ENCODE peak calls at places on chromosomes 16 and 17, in seven cellular contexts. One of them, this sample, is unnamed.

GRCh38 chr17:68108313-68109000 is 72.9 kb downstream of the KPNA2 start:
- DNase-seq in neural progenitor cell: no peak
- DNase-seq in cardiac fibroblast: no peak
- DNase-seq in AG10803: no peak
- DNase-seq in DND-41: no peak
- DNase-seq in epithelial cell of esophagus: no peak
- DNase-seq in RWPE2: no peak
- DNase-seq in this sample: no peak

GRCh38 chr16:88754912-88755744 is 29.9 kb downstream of the PIEZO1 start:
- DNase-seq in neural progenitor cell: peak
- DNase-seq in DND-41: no peak
- DNase-seq in epithelial cell of esophagus: peak
- DNase-seq in AG10803: peak
- DNase-seq in cardiac fibroblast: peak
- DNase-seq in RWPE2: no peak
- DNase-seq in this sample: no peak

GRCh38 chr16:82639666-82640336 is 13.0 kb downstream of the CDH13 start:
- DNase-seq in DND-41: peak
- DNase-seq in neural progenitor cell: peak
- DNase-seq in cardiac fibroblast: peak
- DNase-seq in epithelial cell of esophagus: peak
- DNase-seq in AG10803: peak
- DNase-seq in RWPE2: no peak
- DNase-seq in this sample: peak

GRCh38 chr16:64094992-64095579 is 1026.8 kb downstream of the CDH11 start:
- DNase-seq in epithelial cell of esophagus: peak
- DNase-seq in neural progenitor cell: no peak
- DNase-seq in cardiac fibroblast: peak
- DNase-seq in DND-41: no peak
- DNase-seq in RWPE2: no peak
- DNase-seq in AG10803: peak
- DNase-seq in this sample: no peak

GRCh38 chr16:21301895-21302291 is 23.8 kb upstream of the CRYM start:
- DNase-seq in cardiac fibroblast: no peak
- DNase-seq in RWPE2: no peak
- DNase-seq in AG10803: no peak
- DNase-seq in neural progenitor cell: no peak
- DNase-seq in DND-41: no peak
- DNase-seq in epithelial cell of esophagus: no peak
- DNase-seq in this sample: no peak

GRCh38 chr17:50348522-50349240 is 2.8 kb downstream of the XYLT2 start:
- DNase-seq in DND-41: no peak
- DNase-seq in neural progenitor cell: no peak
- DNase-seq in cardiac fibroblast: peak
- DNase-seq in RWPE2: peak
- DNase-seq in AG10803: peak
- DNase-seq in epithelial cell of esophagus: peak
- DNase-seq in this sample: no peak

GRCh38 chr17:73324711-73325526 is 13.1 kb upstream of the CDC42EP4 start:
- DNase-seq in cardiac fibroblast: no peak
- DNase-seq in AG10803: no peak
- DNase-seq in neural progenitor cell: no peak
- DNase-seq in DND-41: no peak
- DNase-seq in RWPE2: no peak
- DNase-seq in epithelial cell of esophagus: no peak
- DNase-seq in this sample: no peak

GRCh38 chr17:67696853-67697505 is 20.8 kb upstream of the NOL11 start:
- DNase-seq in epithelial cell of esophagus: no peak
- DNase-seq in cardiac fibroblast: no peak
- DNase-seq in neural progenitor cell: no peak
- DNase-seq in RWPE2: no peak
- DNase-seq in AG10803: no peak
- DNase-seq in DND-41: no peak
- DNase-seq in this sample: no peak

GRCh38 chr16:55508941-55509920 is at the start of gene LPCAT2:
- DNase-seq in AG10803: peak
- DNase-seq in cardiac fibroblast: peak
- DNase-seq in RWPE2: peak
- DNase-seq in neural progenitor cell: peak
- DNase-seq in epithelial cell of esophagus: peak
- DNase-seq in DND-41: no peak
- DNase-seq in this sample: peak

GRCh38 chr16:85565340-85565739 is 47.8 kb upstream of the GSE1 start:
- DNase-seq in cardiac fibroblast: no peak
- DNase-seq in DND-41: no peak
- DNase-seq in RWPE2: no peak
- DNase-seq in AG10803: no peak
- DNase-seq in neural progenitor cell: no peak
- DNase-seq in epithelial cell of esophagus: no peak
- DNase-seq in this sample: no peak

GRCh38 chr16:11224894-11225676 is 30.9 kb downstream of the SOCS1 start:
- DNase-seq in cardiac fibroblast: peak
- DNase-seq in RWPE2: no peak
- DNase-seq in epithelial cell of esophagus: no peak
- DNase-seq in neural progenitor cell: no peak
- DNase-seq in AG10803: no peak
- DNase-seq in DND-41: peak
- DNase-seq in this sample: no peak

GRCh38 chr17:17837966-17838962 is 1.5 kb upstream of the SREBF1 start:
- DNase-seq in cardiac fibroblast: peak
- DNase-seq in RWPE2: no peak
- DNase-seq in DND-41: no peak
- DNase-seq in AG10803: no peak
- DNase-seq in epithelial cell of esophagus: peak
- DNase-seq in neural progenitor cell: peak
- DNase-seq in this sample: peak

GRCh38 chr17:72409405-72410002 is 288.7 kb downstream of the SOX9 start:
- DNase-seq in cardiac fibroblast: no peak
- DNase-seq in neural progenitor cell: no peak
- DNase-seq in AG10803: no peak
- DNase-seq in RWPE2: no peak
- DNase-seq in DND-41: no peak
- DNase-seq in epithelial cell of esophagus: no peak
- DNase-seq in this sample: no peak

GRCh38 chr17:35799942-35800341 is 4.5 kb upstream of the MMP28 start:
- DNase-seq in RWPE2: peak
- DNase-seq in cardiac fibroblast: no peak
- DNase-seq in AG10803: peak
- DNase-seq in DND-41: no peak
- DNase-seq in neural progenitor cell: no peak
- DNase-seq in epithelial cell of esophagus: peak
- DNase-seq in this sample: no peak

GRCh38 chr16:88626646-88627045 is 11.7 kb upstream of the IL17C start:
- DNase-seq in cardiac fibroblast: no peak
- DNase-seq in AG10803: no peak
- DNase-seq in epithelial cell of esophagus: no peak
- DNase-seq in DND-41: no peak
- DNase-seq in RWPE2: no peak
- DNase-seq in neural progenitor cell: no peak
- DNase-seq in this sample: no peak

GRCh38 chr16:85209526-85210121 is 97.4 kb upstream of the CIBAR2 start:
- DNase-seq in neural progenitor cell: no peak
- DNase-seq in DND-41: no peak
- DNase-seq in AG10803: no peak
- DNase-seq in RWPE2: no peak
- DNase-seq in cardiac fibroblast: no peak
- DNase-seq in epithelial cell of esophagus: no peak
- DNase-seq in this sample: no peak

GRCh38 chr17:81397314-81398169 is 2.3 kb downstream of the BAHCC1 start:
- DNase-seq in cardiac fibroblast: peak
- DNase-seq in RWPE2: no peak
- DNase-seq in epithelial cell of esophagus: peak
- DNase-seq in neural progenitor cell: peak
- DNase-seq in DND-41: peak
- DNase-seq in AG10803: peak
- DNase-seq in this sample: peak

GRCh38 chr16:75733305-75734141 is 7.2 kb upstream of the CPHXL start:
- DNase-seq in DND-41: no peak
- DNase-seq in neural progenitor cell: peak
- DNase-seq in AG10803: peak
- DNase-seq in cardiac fibroblast: peak
- DNase-seq in RWPE2: no peak
- DNase-seq in epithelial cell of esophagus: no peak
- DNase-seq in this sample: no peak

GRCh38 chr16:17724242-17724898 is 253.6 kb upstream of the XYLT1 start:
- DNase-seq in DND-41: no peak
- DNase-seq in cardiac fibroblast: peak
- DNase-seq in AG10803: peak
- DNase-seq in RWPE2: no peak
- DNase-seq in neural progenitor cell: no peak
- DNase-seq in epithelial cell of esophagus: no peak
- DNase-seq in this sample: no peak

GRCh38 chr17:67992541-67993152 is 3.6 kb downstream of the C17orf58 start:
- DNase-seq in epithelial cell of esophagus: no peak
- DNase-seq in neural progenitor cell: peak
- DNase-seq in AG10803: no peak
- DNase-seq in RWPE2: no peak
- DNase-seq in cardiac fibroblast: no peak
- DNase-seq in DND-41: no peak
- DNase-seq in this sample: no peak

GRCh38 chr17:26809033-26809432 is 484.9 kb upstream of the WSB1 start:
- DNase-seq in cardiac fibroblast: peak
- DNase-seq in AG10803: peak
- DNase-seq in RWPE2: no peak
- DNase-seq in epithelial cell of esophagus: peak
- DNase-seq in neural progenitor cell: no peak
- DNase-seq in DND-41: no peak
- DNase-seq in this sample: no peak

GRCh38 chr17:36614081-36614480 is 12.7 kb downstream of the MRM1 start:
- DNase-seq in cardiac fibroblast: no peak
- DNase-seq in epithelial cell of esophagus: no peak
- DNase-seq in DND-41: no peak
- DNase-seq in AG10803: no peak
- DNase-seq in neural progenitor cell: no peak
- DNase-seq in RWPE2: no peak
- DNase-seq in this sample: no peak

GRCh38 chr16:80518436-80518835 is 22.4 kb upstream of the DYNLRB2 start:
- DNase-seq in RWPE2: no peak
- DNase-seq in DND-41: no peak
- DNase-seq in neural progenitor cell: no peak
- DNase-seq in AG10803: no peak
- DNase-seq in epithelial cell of esophagus: peak
- DNase-seq in cardiac fibroblast: peak
- DNase-seq in this sample: no peak

DNA sequence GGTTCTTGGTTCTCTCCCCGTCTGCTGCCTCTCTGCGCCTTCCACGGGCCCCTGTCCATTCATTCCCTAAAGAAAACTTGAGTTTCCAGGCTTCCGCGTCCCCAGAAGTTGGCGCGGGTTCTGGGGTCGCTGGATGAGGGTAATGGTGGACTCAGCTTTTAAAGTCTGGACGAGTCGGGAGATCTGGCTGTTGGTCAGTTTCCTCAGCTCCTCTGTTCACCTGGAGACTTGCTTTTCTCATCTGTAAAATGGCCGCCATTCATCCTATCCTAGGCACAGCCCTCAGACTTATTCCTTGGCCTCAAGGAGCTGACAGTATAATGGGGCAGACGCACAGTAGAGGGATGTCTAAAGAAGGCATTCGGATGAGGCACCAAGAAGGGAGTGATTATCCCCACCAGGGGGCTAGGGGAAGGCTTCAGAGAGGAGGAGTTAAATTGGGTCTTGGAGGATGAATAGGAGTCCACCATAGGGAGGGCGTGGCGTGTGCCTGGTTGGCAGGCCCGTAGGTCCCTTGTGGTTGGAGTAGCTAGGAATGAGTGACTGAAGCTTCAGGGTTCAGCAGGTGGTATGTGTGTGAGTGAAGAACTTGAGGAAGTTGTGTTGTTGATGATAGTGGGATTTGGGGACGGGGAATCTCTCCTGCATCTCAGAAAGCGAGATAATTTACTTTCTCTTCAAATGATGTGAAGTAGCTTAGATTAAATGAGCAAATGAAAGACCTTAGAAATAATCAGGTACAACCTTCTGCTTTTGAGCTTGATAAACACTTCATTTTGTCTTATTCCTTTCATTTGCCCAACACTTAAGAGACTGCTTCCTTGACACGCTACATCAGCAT is 655 bp downstream of the VPS35L start:
- DNase-seq in AG10803: peak
- DNase-seq in epithelial cell of esophagus: peak
- DNase-seq in neural progenitor cell: peak
- DNase-seq in DND-41: peak
- DNase-seq in cardiac fibroblast: peak
- DNase-seq in RWPE2: no peak
- DNase-seq in this sample: no peak
- TF ChIP-seq CTCF in AG10803: peak
- TF ChIP-seq CTCF in epithelial cell of esophagus: no peak
- TF ChIP-seq CTCF in neural progenitor cell: peak
- TF ChIP-seq CTCF in DND-41: peak
- TF ChIP-seq CTCF in cardiac fibroblast: peak
- TF ChIP-seq CTCF in RWPE2: no peak
- TF ChIP-seq CTCF in this sample: peak

GRCh38 chr17:45228985-45229517 is 7.4 kb downstream of the FMNL1 start:
- DNase-seq in neural progenitor cell: peak
- DNase-seq in RWPE2: peak
- DNase-seq in AG10803: peak
- DNase-seq in cardiac fibroblast: peak
- DNase-seq in DND-41: peak
- DNase-seq in epithelial cell of esophagus: peak
- DNase-seq in this sample: peak
- TF ChIP-seq CTCF in neural progenitor cell: no peak
- TF ChIP-seq CTCF in RWPE2: no peak
- TF ChIP-seq CTCF in AG10803: no peak
- TF ChIP-seq CTCF in cardiac fibroblast: no peak
- TF ChIP-seq CTCF in DND-41: no peak
- TF ChIP-seq CTCF in epithelial cell of esophagus: no peak
- TF ChIP-seq CTCF in this sample: no peak

DNA sequence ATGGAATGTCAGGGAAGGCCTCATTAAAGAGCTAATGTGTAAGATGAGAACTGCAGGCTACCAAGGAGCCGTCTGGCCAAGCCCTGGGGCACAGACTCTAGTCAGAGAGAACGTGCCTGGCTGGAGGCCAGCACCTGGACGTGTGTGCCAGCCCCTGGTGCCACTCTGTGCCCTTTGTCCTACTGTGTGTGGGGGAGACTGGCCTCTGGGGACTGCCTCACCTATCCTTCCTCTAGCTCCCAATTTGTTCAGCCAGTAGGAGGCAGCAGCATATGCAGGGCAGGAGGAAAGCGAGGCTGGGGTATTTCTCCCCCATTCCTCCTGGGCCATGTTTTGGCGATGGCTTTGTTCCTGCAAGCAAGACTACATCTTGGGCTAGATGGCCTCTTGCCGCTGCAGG is 37.1 kb downstream of the KNOP1 start:
- DNase-seq in AG10803: no peak
- DNase-seq in neural progenitor cell: no peak
- DNase-seq in cardiac fibroblast: no peak
- DNase-seq in RWPE2: no peak
- DNase-seq in DND-41: no peak
- DNase-seq in epithelial cell of esophagus: no peak
- DNase-seq in this sample: no peak
- TF ChIP-seq CTCF in AG10803: no peak
- TF ChIP-seq CTCF in neural progenitor cell: peak
- TF ChIP-seq CTCF in cardiac fibroblast: peak
- TF ChIP-seq CTCF in RWPE2: no peak
- TF ChIP-seq CTCF in DND-41: no peak
- TF ChIP-seq CTCF in epithelial cell of esophagus: no peak
- TF ChIP-seq CTCF in this sample: no peak

GRCh38 chr17:55053855-55054254 is 85.3 kb downstream of the STXBP4 start:
- DNase-seq in RWPE2: no peak
- DNase-seq in neural progenitor cell: no peak
- DNase-seq in epithelial cell of esophagus: peak
- DNase-seq in DND-41: no peak
- DNase-seq in AG10803: no peak
- DNase-seq in cardiac fibroblast: peak
- DNase-seq in this sample: no peak
- TF ChIP-seq CTCF in RWPE2: peak
- TF ChIP-seq CTCF in neural progenitor cell: peak
- TF ChIP-seq CTCF in epithelial cell of esophagus: no peak
- TF ChIP-seq CTCF in DND-41: peak
- TF ChIP-seq CTCF in AG10803: peak
- TF ChIP-seq CTCF in cardiac fibroblast: peak
- TF ChIP-seq CTCF in this sample: peak

GRCh38 chr16:47995354-47995753 is 160.4 kb downstream of the ABCC12 start:
- DNase-seq in AG10803: no peak
- DNase-seq in cardiac fibroblast: no peak
- DNase-seq in DND-41: no peak
- DNase-seq in epithelial cell of esophagus: no peak
- DNase-seq in RWPE2: no peak
- DNase-seq in neural progenitor cell: no peak
- DNase-seq in this sample: no peak
- TF ChIP-seq CTCF in AG10803: peak
- TF ChIP-seq CTCF in cardiac fibroblast: peak
- TF ChIP-seq CTCF in DND-41: no peak
- TF ChIP-seq CTCF in epithelial cell of esophagus: peak
- TF ChIP-seq CTCF in RWPE2: no peak
- TF ChIP-seq CTCF in neural progenitor cell: no peak
- TF ChIP-seq CTCF in this sample: no peak

This sample was measured in glutamatergic neuron.